ENCODE peak calls at places on chromosomes 3 and 15, in five cellular contexts. One of them, this sample, is unnamed.

GRCh38 chr15:78565951-78566774 is 843 bp downstream of the CHRNA5 start:
- DNase-seq in neural crest cell: peak
- DNase-seq in BE2C: peak
- DNase-seq in left lung: no peak
- DNase-seq in lower leg skin: no peak
- DNase-seq in this sample: no peak

GRCh38 chr3:69439683-69440270 is 53.9 kb upstream of the FRMD4B start:
- DNase-seq in left lung: no peak
- DNase-seq in lower leg skin: no peak
- DNase-seq in neural crest cell: no peak
- DNase-seq in BE2C: no peak
- DNase-seq in this sample: no peak

GRCh38 chr3:152620395-152620794 is 214.5 kb upstream of the P2RY1 start:
- DNase-seq in BE2C: no peak
- DNase-seq in neural crest cell: no peak
- DNase-seq in lower leg skin: no peak
- DNase-seq in left lung: no peak
- DNase-seq in this sample: no peak

GRCh38 chr15:73936588-73937312 is 10.5 kb downstream of the LOXL1 start:
- DNase-seq in left lung: no peak
- DNase-seq in lower leg skin: no peak
- DNase-seq in neural crest cell: no peak
- DNase-seq in BE2C: no peak
- DNase-seq in this sample: no peak

GRCh38 chr3:19937459-19938362 is 3.7 kb upstream of the EFHB start:
- DNase-seq in BE2C: no peak
- DNase-seq in left lung: no peak
- DNase-seq in lower leg skin: no peak
- DNase-seq in neural crest cell: no peak
- DNase-seq in this sample: no peak

GRCh38 chr15:68272797-68273271 is 4.7 kb upstream of the FEM1B start:
- DNase-seq in BE2C: no peak
- DNase-seq in lower leg skin: no peak
- DNase-seq in left lung: no peak
- DNase-seq in neural crest cell: no peak
- DNase-seq in this sample: no peak

GRCh38 chr15:75065851-75066509 is 42.6 kb downstream of the PPCDC start:
- DNase-seq in left lung: no peak
- DNase-seq in lower leg skin: no peak
- DNase-seq in BE2C: no peak
- DNase-seq in neural crest cell: no peak
- DNase-seq in this sample: no peak

GRCh38 chr3:138344754-138345153 is 3.6 kb upstream of the MRAS start:
- DNase-seq in neural crest cell: no peak
- DNase-seq in BE2C: no peak
- DNase-seq in lower leg skin: no peak
- DNase-seq in left lung: no peak
- DNase-seq in this sample: no peak

GRCh38 chr15:77415450-77416448 is 4.2 kb downstream of the PEAK1 start:
- DNase-seq in left lung: no peak
- DNase-seq in BE2C: no peak
- DNase-seq in lower leg skin: peak
- DNase-seq in neural crest cell: no peak
- DNase-seq in this sample: no peak

GRCh38 chr15:85333132-85333831 is 47.1 kb upstream of the AKAP13 start:
- DNase-seq in lower leg skin: no peak
- DNase-seq in left lung: no peak
- DNase-seq in BE2C: no peak
- DNase-seq in neural crest cell: no peak
- DNase-seq in this sample: no peak

GRCh38 chr3:8660781-8661180 is 16.2 kb upstream of the SSUH2 start:
- DNase-seq in left lung: no peak
- DNase-seq in lower leg skin: no peak
- DNase-seq in neural crest cell: no peak
- DNase-seq in BE2C: no peak
- DNase-seq in this sample: no peak

GRCh38 chr15:34691024-34691423 is 63.8 kb downstream of the GJD2 start:
- DNase-seq in lower leg skin: no peak
- DNase-seq in left lung: no peak
- DNase-seq in neural crest cell: no peak
- DNase-seq in BE2C: no peak
- DNase-seq in this sample: no peak

GRCh38 chr3:197496746-197497125 is 59.0 kb downstream of the BDH1 start:
- DNase-seq in BE2C: no peak
- DNase-seq in lower leg skin: no peak
- DNase-seq in neural crest cell: no peak
- DNase-seq in left lung: no peak
- DNase-seq in this sample: no peak

GRCh38 chr15:25812073-25812472 is 51.1 kb downstream of the ATP10A start:
- DNase-seq in BE2C: no peak
- DNase-seq in lower leg skin: no peak
- DNase-seq in left lung: no peak
- DNase-seq in neural crest cell: no peak
- DNase-seq in this sample: no peak

GRCh38 chr3:12186046-12186445 is 27.3 kb upstream of the TIMP4 start:
- DNase-seq in lower leg skin: no peak
- DNase-seq in BE2C: no peak
- DNase-seq in left lung: no peak
- DNase-seq in neural crest cell: no peak
- DNase-seq in this sample: no peak

GRCh38 chr3:72487946-72488735 is 360.1 kb downstream of the SHQ1 start:
- DNase-seq in neural crest cell: no peak
- DNase-seq in BE2C: no peak
- DNase-seq in left lung: no peak
- DNase-seq in lower leg skin: no peak
- DNase-seq in this sample: no peak

GRCh38 chr3:149376728-149377407 is 581 bp downstream of the TM4SF1 start:
- DNase-seq in neural crest cell: no peak
- DNase-seq in BE2C: no peak
- DNase-seq in left lung: no peak
- DNase-seq in lower leg skin: no peak
- DNase-seq in this sample: no peak

GRCh38 chr15:73982251-73982962 is 9.7 kb downstream of the STOML1 start:
- DNase-seq in lower leg skin: peak
- DNase-seq in neural crest cell: no peak
- DNase-seq in BE2C: peak
- DNase-seq in left lung: peak
- DNase-seq in this sample: no peak

GRCh38 chr3:106341090-106341489 is 472.3 kb upstream of the CBLB start:
- DNase-seq in neural crest cell: no peak
- DNase-seq in BE2C: peak
- DNase-seq in lower leg skin: peak
- DNase-seq in left lung: no peak
- DNase-seq in this sample: no peak

GRCh38 chr3:150348500-150348899 is 59.6 kb upstream of the TSC22D2 start:
- DNase-seq in lower leg skin: no peak
- DNase-seq in BE2C: no peak
- DNase-seq in neural crest cell: no peak
- DNase-seq in left lung: no peak
- DNase-seq in this sample: no peak

GRCh38 chr3:94269763-94270162 is 206.9 kb downstream of the NSUN3 start:
- DNase-seq in neural crest cell: no peak
- DNase-seq in lower leg skin: no peak
- DNase-seq in BE2C: no peak
- DNase-seq in left lung: no peak
- DNase-seq in this sample: no peak

GRCh38 chr15:82749951-82750830 is 40.5 kb upstream of the AP3B2 start:
- DNase-seq in lower leg skin: peak
- DNase-seq in BE2C: peak
- DNase-seq in neural crest cell: peak
- DNase-seq in left lung: peak
- DNase-seq in this sample: peak

GRCh38 chr3:189771842-189772494 is 140.8 kb downstream of the TP63 start:
- DNase-seq in left lung: no peak
- DNase-seq in neural crest cell: no peak
- DNase-seq in BE2C: no peak
- DNase-seq in lower leg skin: no peak
- DNase-seq in this sample: no peak

GRCh38 chr3:196648856-196649255 is 9.4 kb downstream of the NRROS start:
- DNase-seq in neural crest cell: no peak
- DNase-seq in BE2C: no peak
- DNase-seq in left lung: no peak
- DNase-seq in lower leg skin: no peak
- DNase-seq in this sample: no peak

GRCh38 chr3:122306622-122306953 is 18.5 kb upstream of the CSTA start:
- DNase-seq in left lung: no peak
- DNase-seq in BE2C: no peak
- DNase-seq in neural crest cell: no peak
- DNase-seq in lower leg skin: no peak
- DNase-seq in this sample: no peak

GRCh38 chr15:45113380-45113990 is 487 bp downstream of the DUOX2 start:
- DNase-seq in neural crest cell: no peak
- DNase-seq in left lung: peak
- DNase-seq in lower leg skin: no peak
- DNase-seq in BE2C: no peak
- DNase-seq in this sample: no peak

GRCh38 chr15:73782339-73782979 is 29.3 kb upstream of the INSYN1 start:
- DNase-seq in lower leg skin: no peak
- DNase-seq in BE2C: no peak
- DNase-seq in left lung: no peak
- DNase-seq in neural crest cell: no peak
- DNase-seq in this sample: no peak

GRCh38 chr3:163655021-163655420 is 1423.3 kb downstream of the SI start:
- DNase-seq in left lung: no peak
- DNase-seq in neural crest cell: no peak
- DNase-seq in BE2C: no peak
- DNase-seq in lower leg skin: no peak
- DNase-seq in this sample: no peak

GRCh38 chr3:67601385-67601784 is 53.0 kb downstream of the SUCLG2 start:
- DNase-seq in neural crest cell: no peak
- DNase-seq in BE2C: no peak
- DNase-seq in lower leg skin: no peak
- DNase-seq in left lung: no peak
- DNase-seq in this sample: no peak

GRCh38 chr15:83436513-83437158 is 10.5 kb upstream of the SH3GL3 start:
- DNase-seq in lower leg skin: no peak
- DNase-seq in neural crest cell: peak
- DNase-seq in left lung: no peak
- DNase-seq in BE2C: peak
- DNase-seq in this sample: no peak

GRCh38 chr15:48974865-48975264 is 11.1 kb upstream of the SHC4 start:
- DNase-seq in neural crest cell: no peak
- DNase-seq in BE2C: peak
- DNase-seq in left lung: no peak
- DNase-seq in lower leg skin: no peak
- DNase-seq in this sample: no peak
- TF ChIP-seq CTCF in neural crest cell: no peak
- TF ChIP-seq CTCF in BE2C: peak
- TF ChIP-seq CTCF in left lung: no peak
- TF ChIP-seq CTCF in lower leg skin: no peak
- TF ChIP-seq CTCF in this sample: peak

GRCh38 chr3:6781103-6781502 is 79.8 kb upstream of the GRM7 start:
- DNase-seq in left lung: no peak
- DNase-seq in lower leg skin: no peak
- DNase-seq in BE2C: no peak
- DNase-seq in neural crest cell: no peak
- DNase-seq in this sample: no peak

GRCh38 chr3:6779140-6779539 is 81.8 kb upstream of the GRM7 start:
- DNase-seq in lower leg skin: no peak
- DNase-seq in BE2C: no peak
- DNase-seq in left lung: no peak
- DNase-seq in neural crest cell: no peak
- DNase-seq in this sample: no peak
- TF ChIP-seq CTCF in lower leg skin: no peak
- TF ChIP-seq CTCF in BE2C: peak
- TF ChIP-seq CTCF in left lung: no peak
- TF ChIP-seq CTCF in neural crest cell: no peak
- TF ChIP-seq CTCF in this sample: no peak

GRCh38 chr15:52255935-52256334 is 39.7 kb downstream of the MYO5C start:
- DNase-seq in left lung: no peak
- DNase-seq in BE2C: no peak
- DNase-seq in neural crest cell: no peak
- DNase-seq in lower leg skin: no peak
- DNase-seq in this sample: no peak

GRCh38 chr15:52252781-52253180 is 42.8 kb downstream of the MYO5C start:
- DNase-seq in left lung: no peak
- DNase-seq in neural crest cell: no peak
- DNase-seq in BE2C: no peak
- DNase-seq in lower leg skin: no peak
- DNase-seq in this sample: no peak

GRCh38 chr15:52256366-52256765 is 39.2 kb downstream of the MYO5C start:
- DNase-seq in lower leg skin: peak
- DNase-seq in neural crest cell: peak
- DNase-seq in BE2C: peak
- DNase-seq in left lung: peak
- DNase-seq in this sample: no peak

GRCh38 chr15:52255008-52255407 is 40.6 kb downstream of the MYO5C start:
- DNase-seq in lower leg skin: no peak
- DNase-seq in neural crest cell: no peak
- DNase-seq in left lung: no peak
- DNase-seq in BE2C: no peak
- DNase-seq in this sample: no peak

DNA sequence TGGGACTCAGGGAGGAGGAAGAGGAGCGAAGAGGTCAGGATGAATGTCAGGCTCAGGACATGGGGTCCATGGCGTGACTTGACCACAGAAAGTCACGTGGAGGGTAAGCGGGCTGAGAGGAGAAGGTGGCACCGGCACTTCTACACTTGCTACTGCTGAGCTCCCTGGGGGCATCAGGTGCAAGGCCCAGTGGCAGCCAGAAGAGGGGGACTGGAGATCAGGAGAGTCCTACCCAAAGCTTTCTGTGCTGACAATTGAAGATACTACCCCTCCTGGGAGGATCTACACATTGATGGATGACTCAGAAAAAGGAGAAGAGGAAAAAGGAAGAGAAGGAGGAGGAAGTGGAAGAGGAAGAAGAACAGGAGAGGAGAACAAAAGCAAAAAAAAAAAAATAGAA is 41.3 kb downstream of the MYO5C start:
- DNase-seq in left lung: no peak
- DNase-seq in lower leg skin: no peak
- DNase-seq in neural crest cell: no peak
- DNase-seq in BE2C: peak
- DNase-seq in this sample: no peak
- TF ChIP-seq CTCF in left lung: no peak
- TF ChIP-seq CTCF in lower leg skin: no peak
- TF ChIP-seq CTCF in neural crest cell: no peak
- TF ChIP-seq CTCF in BE2C: peak
- TF ChIP-seq CTCF in this sample: no peak

GRCh38 chr3:96330795-96331194 is 483.6 kb upstream of the EPHA6 start:
- DNase-seq in BE2C: no peak
- DNase-seq in neural crest cell: no peak
- DNase-seq in left lung: no peak
- DNase-seq in lower leg skin: no peak
- DNase-seq in this sample: no peak

GRCh38 chr3:96334779-96335178 is 479.6 kb upstream of the EPHA6 start:
- DNase-seq in left lung: no peak
- DNase-seq in BE2C: no peak
- DNase-seq in lower leg skin: no peak
- DNase-seq in neural crest cell: no peak
- DNase-seq in this sample: no peak

DNA sequence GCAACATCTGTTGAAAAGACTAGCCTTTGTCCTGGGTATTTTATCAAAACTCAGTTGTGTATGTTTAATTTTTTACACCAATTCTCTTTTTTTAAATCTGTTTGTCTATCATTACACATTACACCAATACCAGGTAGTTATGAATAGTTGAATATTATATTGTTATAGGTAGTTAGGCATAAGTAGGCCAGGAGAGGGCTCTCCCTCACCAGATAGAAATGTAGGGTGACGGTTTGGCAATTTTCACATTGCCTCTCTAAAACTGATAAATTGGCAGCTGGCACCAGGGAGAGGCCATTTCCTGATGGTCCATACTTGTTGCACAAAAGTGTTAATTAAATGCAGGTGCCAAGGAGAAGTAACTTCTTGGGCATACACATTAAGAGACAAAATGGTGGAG is 483.1 kb upstream of the EPHA6 start:
- DNase-seq in lower leg skin: no peak
- DNase-seq in neural crest cell: no peak
- DNase-seq in BE2C: peak
- DNase-seq in left lung: no peak
- DNase-seq in this sample: no peak
- TF ChIP-seq CTCF in lower leg skin: no peak
- TF ChIP-seq CTCF in neural crest cell: peak
- TF ChIP-seq CTCF in BE2C: peak
- TF ChIP-seq CTCF in left lung: no peak
- TF ChIP-seq CTCF in this sample: peak

This sample was measured in type B pancreatic cell.